ENCODE peak calls at places on chromosomes 11 and 22, in four cellular contexts. A is lower lobe of right lung, P is HFF-Myc, S is heart right ventricle. X is an unnamed sample.

GRCh38 chr22:35383679-35384071 is 2.8 kb downstream of the HMOX1 start:
- DNase-seq in A (no peak), P (no peak), S (no peak), X (no peak)

GRCh38 chr11:65779919-65780769 is 632 bp downstream of the AP5B1 start:
- DNase-seq in A (peak; percentile 91), P (peak; percentile 29), S (peak; percentile 69), X (peak; percentile 90)

GRCh38 chr11:72700026-72700610 is 25.9 kb upstream of the PDE2A start:
- DNase-seq in A (no peak), P (no peak), S (no peak), X (no peak)

GRCh38 chr11:130405428-130405827 is 23.0 kb downstream of the ADAMTS8 start:
- DNase-seq in A (no peak), P (no peak), S (no peak), X (no peak)

GRCh38 chr11:132999031-132999430 is 533.3 kb downstream of the OPCML start:
- DNase-seq in A (no peak), P (no peak), S (no peak), X (no peak)

GRCh38 chr22:23200896-23201295 is 20.6 kb downstream of the BCR start:
- DNase-seq in A (no peak), P (no peak), S (no peak), X (no peak)

GRCh38 chr11:70751142-70751734 is 352.9 kb downstream of the CTTN start:
- DNase-seq in A (no peak), P (no peak), S (no peak), X (no peak)

GRCh38 chr11:47156951-47157350 is 19.7 kb downstream of the ARFGAP2 start:
- DNase-seq in A (no peak), P (no peak), S (no peak), X (no peak)

GRCh38 chr11:99240192-99241030 is 219.7 kb downstream of the CNTN5 start:
- DNase-seq in A (no peak), P (no peak), S (no peak), X (no peak)

GRCh38 chr11:86688398-86689179 is 16.2 kb upstream of the ME3 start:
- DNase-seq in A (no peak), P (no peak), S (no peak), X (no peak)

GRCh38 chr22:49244466-49245420 is 582.9 kb downstream of the BRD1 start:
- DNase-seq in A (no peak), P (no peak), S (no peak), X (no peak)

GRCh38 chr11:130344846-130345245 is 30.1 kb upstream of the ZBTB44 start:
- DNase-seq in A (no peak), P (no peak), S (no peak), X (no peak)

GRCh38 chr11:22130462-22131053 is 62.3 kb upstream of the ANO5 start:
- DNase-seq in A (no peak), P (no peak), S (no peak), X (no peak)

GRCh38 chr11:70265341-70265740 is 5.1 kb upstream of the PPFIA1 start:
- DNase-seq in A (no peak), P (no peak), S (no peak), X (no peak)

GRCh38 chr11:78350646-78351165 is 66.9 kb downstream of the GAB2 start:
- DNase-seq in A (no peak), P (no peak), S (peak; percentile 58), X (no peak)

GRCh38 chr11:117654281-117654680 is 142.7 kb downstream of the DSCAML1 start:
- DNase-seq in A (no peak), P (no peak), S (no peak), X (no peak)

GRCh38 chr11:119432484-119433368 is 9.8 kb upstream of the THY1 start:
- DNase-seq in A (no peak), P (peak; percentile 71), S (no peak), X (no peak)

GRCh38 chr22:36331306-36331911 is 56.4 kb downstream of the MYH9 start:
- DNase-seq in A (peak; percentile 89), P (peak; percentile 94), S (peak; percentile 85), X (peak; percentile 89)

GRCh38 chr11:47415949-47416472 is 7.6 kb downstream of the SLC39A13 start:
- DNase-seq in A (peak; percentile 92), P (peak; percentile 91), S (peak; percentile 86), X (no peak)

GRCh38 chr11:44846852-44847251 is 103.8 kb downstream of the TP53I11 start:
- DNase-seq in A (no peak), P (no peak), S (no peak), X (no peak)

GRCh38 chr22:46947516-46948260 is 185.2 kb downstream of the TBC1D22A start:
- DNase-seq in A (no peak), P (no peak), S (no peak), X (no peak)

GRCh38 chr22:25582946-25583345 is 18.5 kb downstream of the GRK3 start:
- DNase-seq in A (no peak), P (no peak), S (no peak), X (no peak)

GRCh38 chr11:23236846-23237550 is 376.7 kb upstream of the CCDC179 start:
- DNase-seq in A (no peak), P (no peak), S (no peak), X (no peak)

GRCh38 chr11:18540207-18541009 is 13.7 kb upstream of the TSG101 start:
- DNase-seq in A (no peak), P (no peak), S (no peak), X (no peak)
- TF ChIP-seq CTCF in A (peak; percentile 26), P (no peak), S (peak; percentile 47), X (no peak)

GRCh38 chr22:27490080-27490479 is 311.5 kb downstream of the MN1 start:
- DNase-seq in A (no peak), P (no peak), S (no peak), X (no peak)

GRCh38 chr22:27487600-27488450 is 313.7 kb downstream of the MN1 start:
- DNase-seq in A (no peak), P (no peak), S (no peak), X (no peak)

GRCh38 chr22:27489265-27489675 is 312.3 kb downstream of the MN1 start:
- DNase-seq in A (no peak), P (no peak), S (no peak), X (no peak)

GRCh38 chr22:27485842-27486241 is 315.7 kb downstream of the MN1 start:
- DNase-seq in A (no peak), P (no peak), S (no peak), X (no peak)

GRCh38 chr22:27488456-27489224 is 312.9 kb downstream of the MN1 start:
- DNase-seq in A (no peak), P (no peak), S (no peak), X (no peak)
- TF ChIP-seq CTCF in A (no peak), P (no peak), S (no peak), X (no peak)

GRCh38 chr22:38943181-38943580 is 14.2 kb upstream of the APOBEC3A start:
- DNase-seq in A (no peak), P (no peak), S (no peak), X (peak; percentile 65)
- TF ChIP-seq CTCF in A (no peak), P (no peak), S (no peak), X (no peak)

DNA sequence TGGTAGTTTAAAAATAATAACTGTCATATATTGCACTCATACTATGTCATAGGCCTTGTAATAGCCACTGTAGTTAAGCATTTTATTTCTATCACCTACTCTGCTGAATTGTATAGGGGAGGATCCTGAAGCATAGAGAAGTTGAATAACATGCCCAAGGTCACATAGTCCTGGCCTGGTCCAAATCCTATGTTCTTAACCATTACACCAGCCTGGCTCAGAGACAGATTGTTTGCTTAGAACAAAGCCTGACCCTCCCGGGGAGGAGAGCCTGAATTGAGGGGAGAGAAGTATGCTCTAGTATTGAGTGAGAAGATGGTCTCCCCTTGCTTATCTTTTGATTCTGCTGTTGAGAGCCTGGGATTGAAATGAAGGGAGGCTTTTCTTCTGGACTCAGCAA is 2.2 kb downstream of the NEU3 start:
- DNase-seq in A (no peak), P (no peak), S (no peak), X (no peak)
- TF ChIP-seq CTCF in A (no peak), P (no peak), S (no peak), X (no peak)

GRCh38 chr11:67504950-67505561 is at the start of gene PITPNM1:
- DNase-seq in A (peak; percentile 83), P (no peak), S (peak; percentile 78), X (peak; percentile 75)
- TF ChIP-seq CTCF in A (no peak), P (no peak), S (no peak), X (no peak)

DNA sequence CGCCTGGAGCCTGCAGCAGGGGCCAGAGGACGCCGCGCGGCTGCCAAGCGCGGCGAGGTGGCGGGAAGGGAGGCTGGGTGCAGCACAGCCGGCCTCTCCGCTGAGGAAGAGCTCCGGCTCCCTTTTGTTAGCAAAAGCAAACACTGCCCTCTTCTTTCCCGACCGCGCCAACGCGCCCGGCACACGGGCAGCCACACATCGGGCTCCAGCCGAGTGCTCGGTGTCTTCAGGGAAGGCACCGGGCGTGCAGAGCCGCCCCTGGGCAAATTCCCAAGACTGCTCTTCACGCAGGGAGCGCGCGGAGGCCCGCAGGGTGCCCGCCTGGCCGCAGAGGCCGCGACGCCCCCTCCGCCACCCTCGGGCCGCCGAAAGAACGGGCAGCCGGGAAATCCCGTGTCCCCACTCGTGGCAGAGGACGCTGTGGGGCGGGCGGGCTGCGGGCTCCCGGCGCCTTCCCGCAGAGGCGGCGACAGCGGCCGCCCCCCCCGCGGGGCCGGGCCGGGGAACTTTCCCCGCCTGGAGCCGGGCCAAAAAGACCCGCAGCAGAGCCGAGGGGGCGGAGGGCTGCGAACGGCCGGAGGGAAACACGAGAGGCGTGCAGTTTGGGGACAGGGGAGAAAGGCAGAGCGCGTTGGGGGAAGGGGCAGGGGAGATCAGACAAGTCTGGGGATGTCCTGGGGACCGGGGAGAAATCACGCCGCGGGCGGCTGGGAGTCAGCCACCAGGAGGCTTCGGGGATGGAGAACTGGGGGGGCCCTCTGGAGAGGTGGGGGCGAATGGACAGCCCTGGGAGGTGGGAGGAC is 931 bp downstream of the CADM1 start:
- DNase-seq in A (peak; percentile 78), P (no peak), S (peak; percentile 61), X (no peak)
- TF ChIP-seq CTCF in A (peak; percentile 47), P (peak; percentile 16), S (peak; percentile 51), X (no peak)

GRCh38 chr11:94150056-94150455 is 21.4 kb downstream of the PANX1 start:
- DNase-seq in A (no peak), P (no peak), S (no peak), X (no peak)

GRCh38 chr11:94151903-94152677 is 23.4 kb downstream of the PANX1 start:
- DNase-seq in A (no peak), P (peak; percentile 75), S (peak; percentile 40), X (peak; percentile 63)

GRCh38 chr11:94152678-94153065 is 24.0 kb downstream of the PANX1 start:
- DNase-seq in A (no peak), P (no peak), S (no peak), X (no peak)

GRCh38 chr11:94150704-94151103 is 22.1 kb downstream of the PANX1 start:
- DNase-seq in A (no peak), P (no peak), S (no peak), X (no peak)

DNA sequence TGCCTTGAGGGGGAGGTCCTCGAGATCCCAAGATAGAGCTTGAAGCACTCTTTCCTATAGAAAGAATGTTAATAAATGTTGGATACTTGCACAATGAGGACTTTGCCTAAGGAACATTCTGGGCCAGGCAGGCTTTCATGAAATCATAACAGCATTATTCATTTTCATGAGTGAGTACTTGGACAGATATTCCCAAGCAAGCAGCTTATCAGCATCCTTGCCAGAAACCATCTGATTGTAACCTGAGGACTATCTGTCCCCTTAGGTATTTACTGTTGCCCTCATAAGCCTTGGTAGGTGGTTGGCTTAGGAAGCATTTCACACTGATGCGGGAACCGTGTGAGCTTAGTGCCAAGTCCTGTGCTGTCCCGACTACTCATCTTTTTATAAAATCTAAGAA is 22.7 kb downstream of the PANX1 start:
- DNase-seq in A (no peak), P (no peak), S (no peak), X (no peak)
- TF ChIP-seq CTCF in A (no peak), P (no peak), S (no peak), X (no peak)

GRCh38 chr22:20549232-20549841 is 41.9 kb downstream of the MED15 start:
- DNase-seq in A (peak; percentile 48), P (no peak), S (no peak), X (no peak)
- TF ChIP-seq CTCF in A (no peak), P (no peak), S (no peak), X (no peak)